ENCODE peak calls at places on chromosomes 7 and 10, in ten cellular contexts. V, K, X, Q, D, G, I, B, M and P are unnamed samples.

GRCh38 chr7:7176421-7177043 is 5.8 kb upstream of the C1GALT1 start:
- DNase-seq in V (no peak), K (peak), X (peak), Q (no peak), D (no peak), G (no peak), I (peak), B (no peak), M (peak), P (peak)

GRCh38 chr10:28698075-28698474 is 20.8 kb downstream of the BAMBI start:
- DNase-seq in V (no peak), K (no peak), X (no peak), Q (no peak), D (no peak), G (no peak), I (no peak), B (no peak), M (no peak), P (no peak)

GRCh38 chr10:5198386-5198785 is 1.7 kb downstream of the AKR1C4 start:
- DNase-seq in V (no peak), K (no peak), X (no peak), Q (no peak), D (no peak), G (no peak), I (peak), B (no peak), M (no peak), P (no peak)

GRCh38 chr7:138307633-138308032 is 152.4 kb upstream of the TRIM24 start:
- DNase-seq in V (no peak), K (no peak), X (no peak), Q (no peak), D (no peak), G (no peak), I (no peak), B (no peak), M (no peak), P (no peak)

GRCh38 chr7:155816996-155817395 is 4.7 kb upstream of the SHH start:
- DNase-seq in V (no peak), K (no peak), X (no peak), Q (no peak), D (peak), G (no peak), I (no peak), B (no peak), M (no peak), P (no peak)

GRCh38 chr10:104809288-104810090 is 168.4 kb downstream of the SORCS3 start:
- DNase-seq in V (no peak), K (no peak), X (no peak), Q (no peak), D (no peak), G (no peak), I (peak), B (no peak), M (peak), P (no peak)

GRCh38 chr7:30543815-30544525 is 39.3 kb upstream of the GGCT start:
- DNase-seq in V (no peak), K (no peak), X (no peak), Q (no peak), D (no peak), G (no peak), I (no peak), B (no peak), M (peak), P (no peak)

GRCh38 chr7:1889556-1890181 is 219.6 kb downstream of the ELFN1 start:
- DNase-seq in V (no peak), K (no peak), X (no peak), Q (no peak), D (peak), G (no peak), I (peak), B (no peak), M (peak), P (peak)

GRCh38 chr7:44078521-44078920 is 3.8 kb downstream of the POLM start:
- DNase-seq in V (no peak), K (no peak), X (no peak), Q (no peak), D (peak), G (no peak), I (no peak), B (no peak), M (no peak), P (no peak)

GRCh38 chr10:27716521-27716920 is 29.1 kb downstream of the MKX start:
- DNase-seq in V (no peak), K (no peak), X (no peak), Q (no peak), D (no peak), G (no peak), I (no peak), B (no peak), M (no peak), P (no peak)

GRCh38 chr7:110664798-110665197 is 426.1 kb upstream of the LRRN3 start:
- DNase-seq in V (no peak), K (no peak), X (no peak), Q (no peak), D (no peak), G (no peak), I (no peak), B (no peak), M (no peak), P (no peak)

GRCh38 chr10:42961156-42961589 is 115.7 kb upstream of the RET start:
- DNase-seq in V (no peak), K (no peak), X (no peak), Q (peak), D (peak), G (no peak), I (peak), B (no peak), M (no peak), P (no peak)

GRCh38 chr7:40356871-40357676 is 222.3 kb downstream of the SUGCT start:
- DNase-seq in V (no peak), K (no peak), X (no peak), Q (no peak), D (no peak), G (no peak), I (peak), B (no peak), M (peak), P (no peak)

GRCh38 chr7:75772081-75773077 is at the start of gene CCL26:
- DNase-seq in V (no peak), K (peak), X (peak), Q (no peak), D (peak), G (no peak), I (peak), B (no peak), M (peak), P (peak)

GRCh38 chr10:22505923-22506685 is 160.8 kb downstream of the SPAG6 start:
- DNase-seq in V (no peak), K (no peak), X (no peak), Q (no peak), D (no peak), G (peak), I (no peak), B (no peak), M (no peak), P (peak)

GRCh38 chr7:106840342-106840741 is 24.7 kb upstream of the PIK3CG start:
- DNase-seq in V (no peak), K (no peak), X (no peak), Q (no peak), D (no peak), G (no peak), I (peak), B (no peak), M (peak), P (peak)

GRCh38 chr7:155568961-155569360 is 22.6 kb upstream of the CNPY1 start:
- DNase-seq in V (no peak), K (no peak), X (no peak), Q (no peak), D (no peak), G (no peak), I (no peak), B (no peak), M (no peak), P (no peak)

DNA sequence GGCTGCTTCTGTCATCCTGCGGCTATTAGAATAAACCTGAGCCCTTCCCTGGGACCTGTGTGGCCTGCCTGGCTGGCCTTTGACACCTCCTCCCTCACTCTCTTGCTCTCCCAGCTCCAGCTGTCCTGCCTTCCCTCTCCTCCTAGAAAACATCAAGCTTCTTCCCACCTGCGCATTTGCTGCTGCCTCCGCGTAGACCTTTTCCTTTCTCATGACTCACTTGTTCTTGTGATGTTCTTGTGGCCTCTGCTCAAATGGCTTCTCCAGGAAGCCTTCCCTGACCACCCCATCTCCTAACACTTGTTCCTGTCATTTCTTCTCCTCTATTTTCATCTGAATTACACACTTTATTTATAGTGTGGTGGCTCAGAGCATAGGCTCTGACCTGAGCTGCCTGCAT is 57.5 kb downstream of the EEPD1 start:
- DNase-seq in V (no peak), K (no peak), X (no peak), Q (no peak), D (no peak), G (no peak), I (peak), B (no peak), M (no peak), P (no peak)
- H3K4me3 ChIP-seq in V (no peak), K (no peak), X (no peak), Q (no peak), D (no peak), G (no peak), I (no peak), B (no peak), M (no peak), P (no peak)

GRCh38 chr7:24905996-24906770 is 73.8 kb downstream of the OSBPL3 start:
- DNase-seq in V (no peak), K (no peak), X (no peak), Q (no peak), D (peak), G (no peak), I (no peak), B (no peak), M (no peak), P (no peak)

GRCh38 chr7:24908166-24908565 is 71.8 kb downstream of the OSBPL3 start:
- DNase-seq in V (no peak), K (no peak), X (no peak), Q (no peak), D (no peak), G (no peak), I (no peak), B (no peak), M (no peak), P (no peak)

GRCh38 chr7:24908757-24909156 is 71.2 kb downstream of the OSBPL3 start:
- DNase-seq in V (no peak), K (no peak), X (no peak), Q (no peak), D (no peak), G (no peak), I (no peak), B (no peak), M (no peak), P (no peak)

GRCh38 chr7:24910551-24911212 is 69.3 kb downstream of the OSBPL3 start:
- DNase-seq in V (no peak), K (no peak), X (no peak), Q (no peak), D (no peak), G (no peak), I (no peak), B (no peak), M (no peak), P (no peak)

DNA sequence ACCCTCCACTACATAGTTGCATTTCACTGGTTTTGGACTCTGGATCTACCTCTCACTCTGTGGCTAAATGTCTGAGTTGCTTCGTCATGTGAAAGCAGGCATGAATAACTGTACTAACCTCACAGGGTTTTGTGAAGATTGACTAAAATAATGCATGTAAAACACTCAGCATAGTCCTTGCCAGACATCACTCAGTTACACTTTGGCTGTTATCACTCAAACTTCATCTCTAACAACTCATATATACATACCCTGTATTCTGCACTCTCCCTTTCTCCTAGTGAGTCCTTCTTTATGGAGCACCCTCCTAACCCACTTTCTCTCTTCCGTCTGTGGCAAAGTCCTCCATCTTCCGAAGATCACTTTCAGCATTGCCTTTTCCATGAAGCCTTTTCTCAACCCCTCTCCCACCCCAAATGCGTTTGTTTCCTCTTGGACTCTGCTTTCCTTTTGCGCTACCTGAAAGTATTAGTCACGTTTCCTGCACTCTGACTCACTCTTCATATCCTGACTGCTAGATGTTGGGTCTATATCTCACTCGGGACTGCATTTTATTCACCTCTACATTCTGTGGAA is 72.6 kb downstream of the OSBPL3 start:
- DNase-seq in V (no peak), K (no peak), X (no peak), Q (no peak), D (no peak), G (peak), I (peak), B (no peak), M (peak), P (no peak)
- H3K4me3 ChIP-seq in V (peak), K (no peak), X (no peak), Q (no peak), D (no peak), G (no peak), I (no peak), B (no peak), M (no peak), P (no peak)

GRCh38 chr10:79346388-79347225 is 662 bp upstream of the PPIF start:
- DNase-seq in V (no peak), K (no peak), X (no peak), Q (no peak), D (peak), G (no peak), I (no peak), B (peak), M (no peak), P (no peak)
- H3K4me3 ChIP-seq in V (no peak), K (peak), X (no peak), Q (peak), D (no peak), G (peak), I (no peak), B (peak), M (no peak), P (no peak)

GRCh38 chr10:108911814-108912541 is 1011.3 kb downstream of the XPNPEP1 start:
- DNase-seq in V (no peak), K (no peak), X (peak), Q (no peak), D (peak), G (no peak), I (peak), B (no peak), M (peak), P (no peak)
- H3K4me3 ChIP-seq in V (no peak), K (no peak), X (peak), Q (peak), D (peak), G (no peak), I (peak), B (no peak), M (peak), P (peak)